ENCODE peak calls at places on chromosomes 13 and 19, in eight cellular contexts. X, C, D, R, E, V, K and L are unnamed samples.

GRCh38 chr19:54002495-54003315 is 11.3 kb downstream of the CACNG6 start:
- DNase-seq in X (no peak), C (no peak), D (no peak), R (no peak), E (peak; percentile 37), V (no peak), K (peak; percentile 54), L (no peak)

GRCh38 chr19:41853768-41854167 is 6.3 kb upstream of the RPS19 start:
- DNase-seq in X (no peak), C (no peak), D (no peak), R (no peak), E (no peak), V (no peak), K (no peak), L (no peak)

GRCh38 chr13:97849305-97849704 is 104.2 kb upstream of the IPO5 start:
- DNase-seq in X (no peak), C (no peak), D (no peak), R (peak; percentile 4), E (no peak), V (no peak), K (peak; percentile 18), L (peak; percentile 37)

GRCh38 chr13:26022538-26023292 is 29.1 kb downstream of the SHISA2 start:
- DNase-seq in X (no peak), C (no peak), D (no peak), R (no peak), E (peak; percentile 78), V (no peak), K (peak; percentile 67), L (peak; percentile 94)

GRCh38 chr13:113093580-113094409 is 11.8 kb upstream of the F7 start:
- DNase-seq in X (no peak), C (no peak), D (no peak), R (no peak), E (no peak), V (no peak), K (no peak), L (no peak)

GRCh38 chr19:38893341-38893771 is 6.1 kb downstream of the SIRT2 start:
- DNase-seq in X (no peak), C (no peak), D (no peak), R (no peak), E (no peak), V (no peak), K (no peak), L (no peak)

GRCh38 chr13:41458187-41458938 is 1.0 kb downstream of the RGCC start:
- DNase-seq in X (no peak), C (peak; percentile 76), D (peak; percentile 12), R (no peak), E (no peak), V (no peak), K (peak; percentile 14), L (no peak)

GRCh38 chr13:33349996-33350826 is 64.7 kb upstream of the STARD13 start:
- DNase-seq in X (no peak), C (peak; percentile 2), D (no peak), R (no peak), E (peak; percentile 23), V (no peak), K (peak; percentile 22), L (no peak)

GRCh38 chr13:99980201-99981114 is 1.1 kb upstream of the ZIC2 start:
- DNase-seq in X (no peak), C (peak; percentile 78), D (no peak), R (no peak), E (peak; percentile 70), V (no peak), K (peak; percentile 38), L (no peak)

GRCh38 chr13:113853518-113854237 is 10.2 kb downstream of the GAS6 start:
- DNase-seq in X (no peak), C (no peak), D (no peak), R (no peak), E (no peak), V (no peak), K (no peak), L (no peak)

GRCh38 chr19:49427855-49428546 is 2.8 kb downstream of the GFY start:
- DNase-seq in X (no peak), C (peak; percentile 47), D (no peak), R (no peak), E (no peak), V (no peak), K (no peak), L (no peak)

GRCh38 chr13:108895220-108895704 is 265.9 kb downstream of the MYO16 start:
- DNase-seq in X (no peak), C (no peak), D (no peak), R (no peak), E (peak; percentile 41), V (no peak), K (peak; percentile 18), L (peak; percentile 63)

GRCh38 chr13:98869408-98870090 is 108.3 kb downstream of the DOCK9 start:
- DNase-seq in X (no peak), C (no peak), D (no peak), R (no peak), E (no peak), V (no peak), K (no peak), L (peak; percentile 33)

GRCh38 chr19:13832096-13832495 is 36.9 kb downstream of the ZSWIM4 start:
- DNase-seq in X (no peak), C (no peak), D (no peak), R (no peak), E (no peak), V (no peak), K (no peak), L (no peak)

GRCh38 chr19:1455336-1456120 is 5.6 kb downstream of the APC2 start:
- DNase-seq in X (peak; percentile 49), C (peak; percentile 72), D (no peak), R (no peak), E (peak; percentile 33), V (no peak), K (no peak), L (peak; percentile 18)

GRCh38 chr19:45187421-45188100 is 9.0 kb downstream of the BLOC1S3 start:
- DNase-seq in X (no peak), C (no peak), D (no peak), R (no peak), E (no peak), V (no peak), K (no peak), L (peak; percentile 25)

GRCh38 chr13:46622013-46622917 is 69.3 kb downstream of the LRCH1 start:
- DNase-seq in X (no peak), C (no peak), D (no peak), R (no peak), E (no peak), V (no peak), K (no peak), L (peak; percentile 80)

GRCh38 chr19:11256189-11256588 is 6.1 kb downstream of the DOCK6 start:
- DNase-seq in X (no peak), C (no peak), D (no peak), R (no peak), E (no peak), V (no peak), K (no peak), L (peak; percentile 30)